ENCODE peak calls at places on chromosome 20, in six cellular contexts. R, H, Q, Y, S and O are unnamed samples. For H3K36me3, the result is how much of the 10 kb centered on the place peaks cover.

GRCh38 chr20:50957798-50958732 is at the start of gene DPM1:
- DNase-seq in R (peak), H (peak), Q (peak), Y (peak), S (peak), O (peak)

GRCh38 chr20:58706975-58707681 is 14.5 kb downstream of the NPEPL1 start:
- DNase-seq in R (no peak), H (peak), Q (no peak), Y (no peak), S (no peak), O (peak)

GRCh38 chr20:18144541-18145099 is 7.0 kb downstream of the KAT14 start:
- DNase-seq in R (no peak), H (no peak), Q (no peak), Y (no peak), S (no peak), O (no peak)

GRCh38 chr20:1674361-1674760 is 16.8 kb upstream of the SIRPG start:
- DNase-seq in R (peak), H (no peak), Q (no peak), Y (no peak), S (no peak), O (no peak)

GRCh38 chr20:53611449-53611894 is 17.8 kb upstream of the ZNF217 start:
- DNase-seq in R (peak), H (no peak), Q (no peak), Y (no peak), S (peak), O (no peak)

GRCh38 chr20:36010081-36010480 is 41.7 kb downstream of the CNBD2 start:
- DNase-seq in R (no peak), H (no peak), Q (no peak), Y (no peak), S (no peak), O (no peak)

GRCh38 chr20:17140894-17141293 is 85.9 kb upstream of the PCSK2 start:
- DNase-seq in R (no peak), H (no peak), Q (no peak), Y (no peak), S (no peak), O (no peak)

GRCh38 chr20:5797843-5798462 is 47.8 kb downstream of the SHLD1 start:
- DNase-seq in R (no peak), H (no peak), Q (no peak), Y (peak), S (no peak), O (no peak)

GRCh38 chr20:58407966-58408557 is 19.0 kb downstream of the VAPB start:
- DNase-seq in R (no peak), H (no peak), Q (no peak), Y (no peak), S (no peak), O (no peak)

GRCh38 chr20:37902504-37903313 is at the start of gene VSTM2L:
- DNase-seq in R (peak), H (no peak), Q (no peak), Y (peak), S (no peak), O (no peak)

GRCh38 chr20:9736373-9736772 is 102.5 kb downstream of the PAK5 start:
- DNase-seq in R (no peak), H (no peak), Q (no peak), Y (no peak), S (no peak), O (no peak)

GRCh38 chr20:62732766-62733165 is 24.1 kb downstream of the NTSR1 start:
- DNase-seq in R (no peak), H (no peak), Q (no peak), Y (no peak), S (no peak), O (no peak)

GRCh38 chr20:60258255-60258863 is 300.1 kb downstream of the CDH26 start:
- DNase-seq in R (no peak), H (peak), Q (no peak), Y (no peak), S (no peak), O (no peak)

GRCh38 chr20:17172826-17173420 is 53.9 kb upstream of the PCSK2 start:
- DNase-seq in R (no peak), H (no peak), Q (no peak), Y (no peak), S (no peak), O (no peak)

GRCh38 chr20:51554538-51555165 is 12.1 kb upstream of the NFATC2 start:
- DNase-seq in R (no peak), H (no peak), Q (no peak), Y (no peak), S (no peak), O (no peak)

GRCh38 chr20:37529968-37530600 is 2.4 kb upstream of the BLCAP start:
- DNase-seq in R (no peak), H (no peak), Q (no peak), Y (no peak), S (no peak), O (no peak)

GRCh38 chr20:58113706-58114105 is 114.7 kb downstream of the ANKRD60 start:
- DNase-seq in R (no peak), H (no peak), Q (no peak), Y (no peak), S (no peak), O (no peak)

GRCh38 chr20:52035498-52035897 is 156.1 kb downstream of the ZFP64 start:
- DNase-seq in R (no peak), H (no peak), Q (no peak), Y (no peak), S (no peak), O (no peak)

GRCh38 chr20:61966492-61967244 is 99.0 kb downstream of the TAF4 start:
- DNase-seq in R (no peak), H (no peak), Q (no peak), Y (no peak), S (no peak), O (no peak)

GRCh38 chr20:19071442-19071717 is 141.1 kb upstream of the SLC24A3 start:
- DNase-seq in R (no peak), H (no peak), Q (no peak), Y (no peak), S (no peak), O (no peak)

GRCh38 chr20:38660429-38660828 is 58.8 kb downstream of the ARHGAP40 start:
- DNase-seq in R (no peak), H (no peak), Q (no peak), Y (no peak), S (no peak), O (no peak)

GRCh38 chr20:10453241-10453640 is 18.1 kb downstream of the SLX4IP start:
- DNase-seq in R (no peak), H (no peak), Q (no peak), Y (no peak), S (no peak), O (no peak)

GRCh38 chr20:10185741-10186558 is 32.7 kb upstream of the SNAP25 start:
- DNase-seq in R (peak), H (peak), Q (no peak), Y (no peak), S (no peak), O (peak)

GRCh38 chr20:29300579-29301551 is 1956.6 kb upstream of the DEFB115 start:
- DNase-seq in R (no peak), H (no peak), Q (no peak), Y (peak), S (no peak), O (no peak)

GRCh38 chr20:60974022-60974421 is 278.0 kb upstream of the CDH4 start:
- DNase-seq in R (no peak), H (no peak), Q (no peak), Y (no peak), S (no peak), O (no peak)

GRCh38 chr20:10539818-10540553 is 104.9 kb downstream of the SLX4IP start:
- DNase-seq in R (no peak), H (no peak), Q (no peak), Y (no peak), S (no peak), O (no peak)

GRCh38 chr20:32474967-32475819 is 109.9 kb downstream of the NOL4L start:
- DNase-seq in R (peak), H (peak), Q (no peak), Y (peak), S (no peak), O (peak)

GRCh38 chr20:18767676-18768075 is 45.9 kb upstream of the SCP2D1 start:
- DNase-seq in R (no peak), H (no peak), Q (no peak), Y (no peak), S (no peak), O (no peak)

GRCh38 chr20:61205769-61206168 is 46.3 kb upstream of the CDH4 start:
- DNase-seq in R (no peak), H (no peak), Q (no peak), Y (no peak), S (no peak), O (no peak)

GRCh38 chr20:16580127-16580526 is 6.9 kb upstream of the KIF16B start:
- DNase-seq in R (no peak), H (no peak), Q (no peak), Y (no peak), S (no peak), O (peak)

GRCh38 chr20:46255440-46256104 is 52.7 kb downstream of the CDH22 start:
- DNase-seq in R (peak), H (peak), Q (no peak), Y (no peak), S (no peak), O (peak)

GRCh38 chr20:15220778-15221565 is 883.6 kb upstream of the FLRT3 start:
- DNase-seq in R (no peak), H (no peak), Q (peak), Y (no peak), S (no peak), O (peak)

GRCh38 chr20:54691335-54691734 is 215.9 kb downstream of the DOK5 start:
- DNase-seq in R (no peak), H (no peak), Q (no peak), Y (no peak), S (no peak), O (no peak)

GRCh38 chr20:9160760-9161159 is 91.9 kb downstream of the PLCB4 start:
- DNase-seq in R (no peak), H (no peak), Q (no peak), Y (no peak), S (no peak), O (no peak)

GRCh38 chr20:11849270-11849920 is 68.3 kb upstream of the BTBD3 start:
- DNase-seq in R (no peak), H (no peak), Q (no peak), Y (no peak), S (no peak), O (no peak)

DNA sequence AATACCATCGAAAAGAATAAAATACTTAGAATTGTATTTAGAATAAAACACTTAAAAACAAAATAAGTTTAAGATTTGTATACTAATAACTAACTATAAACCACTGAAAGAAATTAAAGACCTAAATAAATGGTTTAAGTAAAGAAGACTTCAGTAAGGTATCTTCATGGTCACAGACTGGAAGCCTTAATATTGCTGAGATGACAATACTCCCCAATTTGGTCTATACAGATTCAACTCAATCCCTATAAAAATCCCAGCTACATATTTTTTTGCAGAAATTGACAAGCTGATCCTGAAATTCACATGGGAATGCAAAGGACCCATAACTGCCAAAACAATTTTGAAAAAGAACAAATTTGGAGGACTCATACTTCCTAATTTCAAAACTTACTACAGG is 18.9 kb downstream of the SERINC3 start:
- DNase-seq in R (no peak), H (no peak), Q (no peak), Y (no peak), S (no peak), O (no peak)
- H3K36me3 ChIP-seq in R (half or more), H (under half), Q (under half), Y (half or more), S (under half), O (under half)

GRCh38 chr20:40652426-40652825 is 36.6 kb downstream of the MAFB start:
- DNase-seq in R (no peak), H (no peak), Q (no peak), Y (no peak), S (no peak), O (no peak)

GRCh38 chr20:40657526-40657925 is 31.5 kb downstream of the MAFB start:
- DNase-seq in R (no peak), H (no peak), Q (no peak), Y (no peak), S (no peak), O (no peak)

GRCh38 chr20:40651121-40651520 is 37.9 kb downstream of the MAFB start:
- DNase-seq in R (no peak), H (no peak), Q (no peak), Y (no peak), S (no peak), O (no peak)

GRCh38 chr20:40658509-40658908 is 30.5 kb downstream of the MAFB start:
- DNase-seq in R (no peak), H (no peak), Q (no peak), Y (no peak), S (no peak), O (no peak)

GRCh38 chr20:40654876-40655275 is 34.2 kb downstream of the MAFB start:
- DNase-seq in R (no peak), H (peak), Q (no peak), Y (no peak), S (no peak), O (peak)
- TF ChIP-seq POLR2AphosphoS5 in R (no peak), H (peak), Q (no peak), Y (no peak), S (no peak), O (peak)

GRCh38 chr20:47272893-47273590 is 83.5 kb downstream of the ZMYND8 start:
- DNase-seq in R (peak), H (no peak), Q (peak), Y (no peak), S (peak), O (peak)

GRCh38 chr20:47271216-47271615 is 85.3 kb downstream of the ZMYND8 start:
- DNase-seq in R (no peak), H (no peak), Q (no peak), Y (no peak), S (no peak), O (no peak)

GRCh38 chr20:47267621-47268020 is 88.9 kb downstream of the ZMYND8 start:
- DNase-seq in R (no peak), H (no peak), Q (no peak), Y (no peak), S (no peak), O (no peak)

GRCh38 chr20:47266847-47267515 is 89.5 kb downstream of the ZMYND8 start:
- DNase-seq in R (no peak), H (no peak), Q (no peak), Y (no peak), S (no peak), O (no peak)

DNA sequence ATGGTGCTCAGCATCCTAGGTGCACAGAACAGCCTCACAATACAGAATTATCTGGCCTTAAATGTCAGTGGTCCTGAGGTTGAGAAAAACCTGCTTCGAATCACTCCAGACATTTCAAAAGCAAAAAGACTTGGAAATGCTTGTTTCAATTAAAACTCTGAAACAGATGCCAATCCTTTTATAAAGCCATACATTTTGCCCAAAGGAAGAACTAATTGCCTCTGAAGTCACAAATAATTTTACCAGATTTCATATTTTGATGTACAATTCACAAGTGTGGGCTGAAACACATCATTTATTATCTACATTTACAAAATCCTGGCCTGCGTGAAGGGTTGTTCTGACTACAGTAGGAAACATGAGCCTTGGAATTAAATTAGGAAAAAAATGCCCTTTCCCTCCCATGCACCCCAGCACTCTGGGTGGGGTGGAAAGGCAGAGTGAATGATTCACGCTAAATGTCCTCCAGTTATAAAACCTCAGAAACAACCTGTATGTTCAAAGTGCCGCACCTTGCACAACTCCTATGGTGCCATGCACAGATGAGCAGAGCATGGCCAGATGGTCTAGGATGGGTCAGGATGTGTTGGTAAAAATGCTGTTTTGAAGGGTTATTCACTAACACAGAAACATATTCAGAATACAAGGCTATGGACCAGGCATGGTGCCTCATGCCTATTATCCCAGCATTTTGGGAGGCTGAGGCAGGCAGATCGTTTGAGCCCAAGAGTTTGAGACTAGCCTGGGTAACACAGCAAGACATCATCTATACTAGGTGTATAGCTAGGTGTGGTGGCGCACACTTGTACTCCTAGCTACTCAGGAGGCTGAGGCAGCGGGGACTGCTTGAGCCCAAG is 87.0 kb downstream of the ZMYND8 start:
- DNase-seq in R (no peak), H (no peak), Q (no peak), Y (no peak), S (no peak), O (no peak)
- H3K36me3 ChIP-seq in R (half or more), H (under half), Q (half or more), Y (under half), S (under half), O (under half)

DNA sequence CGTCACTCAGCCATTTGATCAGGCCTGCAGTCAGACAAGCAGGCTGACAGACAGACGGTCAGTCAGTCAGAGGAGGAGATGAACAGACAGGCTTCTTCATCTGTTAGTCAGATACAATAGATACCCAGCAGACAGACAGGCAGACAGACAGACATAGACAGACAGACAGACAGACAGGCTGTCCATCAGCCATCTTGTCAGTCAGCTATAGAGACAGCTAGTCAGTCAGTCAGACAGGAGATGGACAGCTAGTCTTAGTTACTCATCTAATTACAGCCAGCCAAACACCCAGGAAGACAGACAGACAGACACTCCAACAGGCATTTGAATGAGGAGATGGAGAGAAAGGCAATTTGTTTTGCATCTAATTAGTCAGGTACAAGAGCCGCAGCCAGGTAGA is 36.4 kb downstream of the KCNB1 start:
- DNase-seq in R (no peak), H (no peak), Q (no peak), Y (no peak), S (no peak), O (no peak)
- TF ChIP-seq POLR2AphosphoS5 in R (no peak), H (no peak), Q (no peak), Y (no peak), S (no peak), O (no peak)